ENCODE peak calls at places on chromosomes 16 and 17, in seven cellular contexts. O is H9, C is mesenchymal stem cell, E is IMR-90, I is mesendoderm, R is neuronal stem cell, Q is H1. Y is an unnamed sample.
A peak's percentile ranks its signal among the peaks of the same experiment; 100 is the strongest.

GRCh38 chr17:1597861-1598342 is 30.7 kb downstream of the SLC43A2 start:
- DNase-seq in O (no peak), I (no peak), Q (no peak), C (no peak), E (no peak), R (no peak), Y (peak; percentile 63)

GRCh38 chr16:69123894-69124293 is 8.5 kb downstream of the CHTF8 start:
- DNase-seq in E (peak; percentile 76), Q (no peak), R (peak; percentile 57), C (peak; percentile 82), O (no peak), I (peak; percentile 79), Y (peak; percentile 92)

GRCh38 chr16:3188925-3189825 is 1.2 kb downstream of the OR1F1 start:
- DNase-seq in O (peak; percentile 84), C (peak; percentile 80), Q (peak; percentile 96), R (no peak), I (peak; percentile 90), E (peak; percentile 59), Y (peak; percentile 45)

GRCh38 chr17:78923660-78924453 is 1.3 kb downstream of the TIMP2 start:
- DNase-seq in E (no peak), R (no peak), I (peak; percentile 66), C (no peak), O (peak; percentile 92), Q (peak; percentile 86), Y (peak; percentile 72)

GRCh38 chr16:27226476-27226875 is 23.1 kb downstream of the KDM8 start:
- DNase-seq in C (no peak), I (no peak), R (no peak), Q (no peak), O (no peak), E (no peak), Y (no peak)

GRCh38 chr17:81691608-81692007 is 7.8 kb downstream of the HGS start:
- DNase-seq in R (no peak), Q (no peak), O (no peak), I (no peak), C (no peak), E (no peak), Y (no peak)

GRCh38 chr17:46170609-46171432 is 22.4 kb downstream of the KANSL1 start:
- DNase-seq in I (no peak), Q (no peak), R (no peak), C (no peak), O (no peak), E (no peak), Y (peak; percentile 16)

GRCh38 chr16:70476272-70477020 is 22.1 kb downstream of the FCSK start:
- DNase-seq in C (peak; percentile 79), E (peak; percentile 83), I (peak; percentile 46), Q (no peak), O (no peak), R (no peak), Y (no peak)

GRCh38 chr17:4676777-4677176 is 27.2 kb downstream of the PELP1 start:
- DNase-seq in E (no peak), Q (no peak), I (no peak), O (no peak), C (no peak), R (no peak), Y (no peak)

GRCh38 chr16:2482181-2483107 is 7.5 kb downstream of the TBC1D24 start:
- DNase-seq in Q (no peak), R (no peak), C (peak; percentile 28), I (no peak), E (peak; percentile 71), O (no peak), Y (no peak)

GRCh38 chr17:69558796-69559195 is 144.3 kb downstream of the MAP2K6 start:
- DNase-seq in O (no peak), C (no peak), E (no peak), Q (no peak), I (no peak), R (no peak), Y (peak; percentile 66)

GRCh38 chr17:2034806-2035548 is 5.0 kb downstream of the DPH1 start:
- DNase-seq in C (no peak), O (no peak), E (peak; percentile 56), I (peak; percentile 13), Q (no peak), R (no peak), Y (no peak)

GRCh38 chr17:82205720-82206508 is 6.7 kb downstream of the CCDC57 start:
- DNase-seq in O (peak; percentile 92), I (peak; percentile 89), R (peak; percentile 60), Q (peak; percentile 82), C (peak; percentile 89), E (peak; percentile 84), Y (peak; percentile 95)

GRCh38 chr16:65790768-65791167 is 575.7 kb upstream of the CDH5 start:
- DNase-seq in E (no peak), O (no peak), I (no peak), R (no peak), Q (no peak), C (no peak), Y (no peak)

GRCh38 chr17:28406478-28406824 is 439 bp upstream of the SLC46A1 start:
- DNase-seq in C (peak; percentile 16), I (peak; percentile 73), O (peak; percentile 70), Q (no peak), R (no peak), E (no peak), Y (no peak)

GRCh38 chr16:25635449-25635848 is 56.3 kb upstream of the HS3ST4 start:
- DNase-seq in R (no peak), E (no peak), C (no peak), I (no peak), Q (no peak), O (no peak), Y (no peak)

GRCh38 chr17:69818467-69818866 is 256.6 kb upstream of the KCNJ16 start:
- DNase-seq in Q (no peak), R (no peak), C (no peak), I (no peak), E (peak; percentile 30), O (no peak), Y (no peak)

GRCh38 chr17:5715478-5715877 is 131.2 kb upstream of the NLRP1 start:
- DNase-seq in C (peak; percentile 15), O (no peak), Q (no peak), E (no peak), R (no peak), I (no peak), Y (peak; percentile 55)

GRCh38 chr17:72518810-72519597 is 398.2 kb downstream of the SOX9 start:
- DNase-seq in Q (no peak), R (no peak), O (no peak), I (no peak), C (no peak), E (no peak), Y (no peak)

GRCh38 chr17:4492762-4493561 is 5.7 kb upstream of the SPNS2 start:
- DNase-seq in C (peak; percentile 38), I (peak; percentile 90), E (peak; percentile 28), R (peak; percentile 87), Q (peak; percentile 91), O (peak; percentile 95), Y (peak; percentile 96)

GRCh38 chr16:1772362-1772907 is at the start of gene EME2:
- DNase-seq in R (peak; percentile 14), C (peak; percentile 56), E (peak; percentile 33), I (no peak), Q (no peak), O (no peak), Y (peak; percentile 35)

GRCh38 chr17:48579738-48580543 is 1.8 kb upstream of the HOXB4 start:
- DNase-seq in O (no peak), Q (no peak), C (peak; percentile 85), R (no peak), E (peak; percentile 82), I (no peak), Y (no peak)

GRCh38 chr17:28247671-28248556 is 71.1 kb upstream of the TMEM97 start:
- DNase-seq in R (no peak), C (peak; percentile 10), E (peak; percentile 8), O (peak; percentile 70), Q (no peak), I (peak; percentile 76), Y (no peak)

DNA sequence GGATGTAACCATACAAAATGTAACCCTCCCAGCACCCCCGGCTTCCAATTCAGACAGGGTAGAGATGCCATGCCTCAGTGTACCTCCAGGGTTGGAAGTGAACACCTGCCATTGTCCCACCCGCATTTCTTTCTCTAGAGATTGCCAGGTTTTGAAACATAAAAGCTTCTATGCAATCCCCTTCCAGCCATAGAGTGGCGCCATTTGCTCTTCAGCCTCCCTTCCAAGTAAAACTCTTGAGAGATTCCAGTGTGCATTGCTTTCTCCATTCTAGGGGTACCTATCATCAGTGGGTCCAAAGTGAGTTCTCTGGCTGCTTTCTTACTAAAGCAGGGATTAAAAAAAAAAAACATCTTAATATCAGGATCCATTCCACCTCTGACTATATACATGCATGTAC is 133.1 kb upstream of the RPL38 start:
- DNase-seq in I (no peak), Q (no peak), O (no peak), C (no peak), E (no peak), R (no peak), Y (no peak)
- H2BK120ac ChIP-seq in I (no peak overlapping the region), Q (no peak overlapping the region), O (no peak overlapping the region), C (no peak overlapping the region), E (no peak overlapping the region), R (no peak overlapping the region), Y (no peak overlapping the region)

DNA sequence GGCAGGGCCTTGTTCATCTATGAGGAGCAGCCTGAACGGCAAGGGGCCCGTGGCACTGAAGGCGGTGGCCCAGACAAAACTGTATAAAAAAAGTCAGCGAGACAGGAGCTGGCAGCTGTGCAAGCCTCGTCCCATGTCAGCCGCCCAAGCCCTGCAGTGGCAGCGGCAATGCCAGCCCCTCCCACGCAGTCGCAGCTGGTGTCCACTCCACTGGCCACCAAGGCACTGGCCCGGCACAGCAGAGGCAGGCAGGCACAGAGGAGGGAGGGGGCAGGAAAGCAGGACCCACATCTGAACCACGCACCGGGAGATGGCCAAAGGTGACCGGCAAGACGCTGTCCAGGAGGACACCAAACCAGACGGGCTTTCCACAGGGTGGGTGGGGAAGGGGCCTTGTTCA is 15.9 kb upstream of the C16orf95 start:
- DNase-seq in C (no peak), I (no peak), R (no peak), Q (no peak), E (no peak), O (no peak), Y (no peak)
- H3K9ac ChIP-seq in C (no peak overlapping the region), I (no peak overlapping the region), R (no peak overlapping the region), Q (no peak overlapping the region), E (no peak overlapping the region), O (no peak overlapping the region), Y (no peak overlapping the region)

GRCh38 chr17:20156196-20157077 is 147.3 kb downstream of the SPECC1 start:
- DNase-seq in Q (no peak), O (no peak), E (peak; percentile 25), I (peak; percentile 92), R (peak; percentile 29), C (peak; percentile 60), Y (peak; percentile 93)
- H3K4ac ChIP-seq in Q (no peak overlapping the region), O (no peak overlapping the region), E (peak overlapping the region; percentile 65), I (peak overlapping the region; percentile 49), R (peak overlapping the region; percentile 11), C (peak overlapping the region; percentile 72), Y (peak overlapping the region; percentile 99)

GRCh38 chr16:67442581-67443255 is 11.8 kb downstream of the HSD11B2 start:
- DNase-seq in Q (no peak), C (no peak), E (no peak), I (no peak), O (no peak), R (no peak), Y (no peak)

GRCh38 chr16:67445126-67445426 is 14.2 kb downstream of the HSD11B2 start:
- DNase-seq in E (no peak), O (no peak), Q (no peak), I (no peak), R (no peak), C (no peak), Y (no peak)

GRCh38 chr16:67441907-67442306 is 11.0 kb downstream of the HSD11B2 start:
- DNase-seq in R (no peak), Q (no peak), O (no peak), E (peak; percentile 19), C (no peak), I (no peak), Y (no peak)

GRCh38 chr16:67444259-67445125 is 13.6 kb downstream of the HSD11B2 start:
- DNase-seq in C (no peak), O (peak; percentile 63), E (no peak), R (no peak), I (no peak), Q (no peak), Y (no peak)

GRCh38 chr16:67443299-67443698 is 12.4 kb downstream of the HSD11B2 start:
- DNase-seq in Q (no peak), C (no peak), I (no peak), E (no peak), O (no peak), R (no peak), Y (no peak)
- H2BK120ac ChIP-seq in Q (no peak overlapping the region), C (no peak overlapping the region), I (no peak overlapping the region), E (no peak overlapping the region), O (no peak overlapping the region), R (no peak overlapping the region), Y (no peak overlapping the region)